ENCODE peak calls at places on chromosomes 7 and 10, in five cellular contexts. Q is A549, K is endothelial cell of umbilical vein, C is K562, F is GM12878. U is an unnamed sample.

GRCh38 chr7:158829342-158830210 is at the start of gene ESYT2:
- DNase-seq in Q (peak; percentile 91), F (peak; percentile 82), K (peak; percentile 97), C (peak; percentile 99), U (peak; percentile 99)

GRCh38 chr10:118870467-118871243 is 115.9 kb upstream of the CACUL1 start:
- DNase-seq in K (peak; percentile 70), C (no peak), F (no peak), Q (peak; percentile 36), U (peak; percentile 93)

GRCh38 chr7:77199008-77199966 is at the start of gene FGL2:
- DNase-seq in Q (no peak), F (no peak), K (no peak), C (no peak), U (peak; percentile 71)

GRCh38 chr10:21336476-21337170 is 188.9 kb downstream of the SKIDA1 start:
- DNase-seq in C (peak; percentile 67), K (peak; percentile 93), F (no peak), Q (peak; percentile 86), U (peak; percentile 52)

GRCh38 chr7:132097550-132098134 is 478.6 kb downstream of the PLXNA4 start:
- DNase-seq in C (no peak), Q (no peak), K (no peak), F (no peak), U (no peak)

GRCh38 chr10:5953676-5954075 is 23.7 kb downstream of the IL15RA start:
- DNase-seq in C (no peak), Q (no peak), K (no peak), F (no peak), U (no peak)

GRCh38 chr7:31043035-31043434 is 9.1 kb upstream of the ADCYAP1R1 start:
- DNase-seq in F (no peak), C (no peak), Q (no peak), K (no peak), U (no peak)

GRCh38 chr10:110013615-110014293 is 6.0 kb downstream of the ADD3 start:
- DNase-seq in K (no peak), F (no peak), Q (no peak), C (no peak), U (peak; percentile 49)

GRCh38 chr10:65501259-65501658 is 1424.6 kb upstream of the LRRTM3 start:
- DNase-seq in K (no peak), C (no peak), F (peak; percentile 48), Q (peak; percentile 2), U (no peak)

GRCh38 chr10:124243702-124244121 is 150.3 kb upstream of the CHST15 start:
- DNase-seq in C (no peak), Q (no peak), K (no peak), F (no peak), U (no peak)

GRCh38 chr10:116211682-116212081 is 61.3 kb downstream of the GFRA1 start:
- DNase-seq in Q (no peak), F (no peak), C (no peak), K (no peak), U (no peak)

DNA sequence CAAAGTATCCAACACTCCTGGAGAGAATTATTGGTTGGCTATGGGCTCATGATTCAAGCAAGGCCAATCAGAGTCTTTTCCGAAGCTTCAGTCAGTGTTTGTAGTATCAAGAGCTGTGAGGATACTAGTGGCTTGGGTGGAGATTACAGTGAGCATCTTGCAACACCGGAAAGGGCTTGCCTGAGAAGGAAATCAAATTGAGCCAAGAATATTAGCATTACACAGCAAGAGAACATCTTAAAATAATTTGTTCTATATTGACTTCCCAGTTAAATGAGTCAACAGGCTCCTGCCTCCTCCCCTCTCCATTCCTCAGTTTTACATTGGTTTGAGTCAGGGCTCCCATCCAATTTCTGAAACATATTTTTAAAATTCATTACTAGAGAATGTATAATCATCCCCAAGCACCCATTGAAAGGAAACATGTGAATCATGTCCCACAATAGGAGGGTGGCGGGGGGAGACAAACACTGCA is 127.4 kb downstream of the ELAPOR2 start:
- DNase-seq in K (peak; percentile 77), C (no peak), Q (no peak), F (no peak), U (peak; percentile 20)
- TF ChIP-seq MYC in K (no peak), C (no peak), Q (no peak), F (no peak), U (no peak)

GRCh38 chr7:26291699-26292538 is at the start of gene SNX10:
- DNase-seq in C (peak; percentile 77), Q (peak; percentile 50), F (no peak), K (no peak), U (peak; percentile 91)
- TF ChIP-seq POLR2A in C (peak; percentile 61), Q (peak; percentile 39), F (peak; percentile 66), K (no peak), U (peak; percentile 50)

DNA sequence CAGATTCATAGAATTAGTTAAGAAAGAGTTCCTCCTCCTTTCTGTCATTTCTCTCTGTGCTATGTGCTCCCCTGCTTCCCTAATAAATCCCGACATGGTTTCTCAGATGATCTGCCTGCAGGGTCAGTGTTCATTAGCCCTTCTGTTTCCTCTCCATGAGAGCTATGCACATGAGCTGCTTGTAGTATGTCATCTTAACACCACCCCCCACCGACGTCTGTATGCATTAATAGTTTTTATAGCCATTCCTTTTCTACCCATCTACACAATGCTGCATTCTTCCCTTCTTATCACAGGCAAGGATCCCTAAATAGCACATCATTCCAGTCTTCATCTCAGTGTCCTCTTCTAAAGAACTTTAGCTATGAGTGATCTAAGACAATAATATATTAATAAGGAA is 809.1 kb downstream of the ANKRD7 start:
- DNase-seq in C (no peak), Q (no peak), K (no peak), F (no peak), U (no peak)
- TF ChIP-seq MAX in C (no peak), Q (no peak), K (no peak), F (no peak), U (no peak)

GRCh38 chr10:113111900-113112853 is 162.1 kb downstream of the TCF7L2 start:
- DNase-seq in K (no peak), Q (no peak), C (no peak), F (no peak), U (no peak)
- TF ChIP-seq MYC in K (no peak), Q (no peak), C (no peak), F (no peak), U (no peak)

DNA sequence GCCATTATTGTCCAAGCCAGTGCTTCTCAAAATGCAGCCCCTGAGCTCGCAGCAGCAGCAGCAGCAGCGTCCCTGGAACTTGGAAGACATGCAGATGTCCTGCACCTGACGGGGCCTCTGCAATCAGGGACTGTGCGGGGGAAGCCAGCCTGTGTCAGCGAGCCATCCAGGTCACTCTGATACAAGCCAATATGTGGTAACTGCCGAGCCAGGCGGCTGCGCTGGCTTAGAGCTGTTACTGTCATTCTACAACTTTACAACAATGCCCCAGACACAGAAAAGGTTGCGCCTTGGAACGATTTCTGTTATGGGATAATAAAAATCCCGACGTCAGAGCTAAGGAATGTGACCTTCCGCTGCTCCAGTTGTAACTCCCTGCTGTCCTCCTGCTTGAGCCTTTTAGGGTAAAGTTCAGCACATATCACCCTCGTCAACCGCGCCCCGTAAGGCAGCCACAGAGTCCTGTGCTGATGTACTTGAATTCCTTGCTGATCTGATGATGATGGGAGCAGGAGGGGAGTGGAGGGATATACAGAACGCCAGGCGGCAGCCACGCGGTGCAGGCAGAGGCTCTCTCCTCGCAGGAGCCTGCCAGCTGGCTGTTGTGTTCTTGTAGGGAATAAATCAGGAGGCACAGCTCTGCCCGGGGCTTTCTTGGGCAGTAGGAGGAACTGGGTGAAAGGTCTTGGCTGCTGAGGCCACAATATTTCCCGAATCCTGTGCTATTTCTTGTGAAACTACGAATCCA is 20.0 kb upstream of the CRYGN start:
- DNase-seq in K (peak; percentile 86), C (no peak), Q (peak; percentile 61), F (no peak), U (no peak)
- TF ChIP-seq POLR2A in K (no peak), C (no peak), Q (no peak), F (no peak), U (no peak)

GRCh38 chr10:122368502-122369254 is 5.8 kb upstream of the PLEKHA1 start:
- DNase-seq in F (no peak), C (no peak), K (peak; percentile 77), Q (no peak), U (no peak)
- TF ChIP-seq MAX in F (no peak), C (no peak), K (no peak), Q (no peak), U (no peak)

GRCh38 chr7:22597845-22598244 is 97.9 kb upstream of the STEAP1B start:
- DNase-seq in Q (no peak), F (no peak), C (no peak), K (peak; percentile 75), U (no peak)
- TF ChIP-seq MYC in Q (no peak), F (no peak), C (no peak), K (no peak), U (no peak)

GRCh38 chr7:87628780-87629569 is 777 bp downstream of the RUNDC3B start:
- DNase-seq in K (peak; percentile 13), C (no peak), Q (no peak), F (no peak), U (no peak)
- TF ChIP-seq POLR2A in K (no peak), C (no peak), Q (no peak), F (no peak), U (no peak)

DNA sequence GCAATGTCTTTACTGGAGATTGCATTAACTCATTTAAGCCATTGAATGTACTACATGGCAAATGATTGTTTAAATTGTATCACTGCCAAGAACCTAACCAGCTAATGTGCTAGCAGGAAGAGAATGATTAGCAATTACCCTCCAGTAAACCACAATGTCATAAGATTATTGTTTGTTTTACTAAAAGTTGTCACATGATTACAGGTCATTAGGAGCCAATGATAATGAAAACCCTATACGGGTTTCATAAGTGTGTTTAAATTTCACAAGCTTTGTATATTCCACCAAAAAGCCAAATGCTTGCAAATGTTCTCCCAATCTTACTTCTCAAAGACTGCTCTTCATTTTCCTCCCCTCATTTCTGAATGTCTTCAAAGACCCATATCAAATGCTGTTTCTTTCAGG is 76.5 kb upstream of the PPP1R3C start:
- DNase-seq in K (peak; percentile 56), F (no peak), Q (no peak), C (no peak), U (no peak)
- TF ChIP-seq MAX in K (no peak), F (no peak), Q (no peak), C (no peak), U (no peak)

DNA sequence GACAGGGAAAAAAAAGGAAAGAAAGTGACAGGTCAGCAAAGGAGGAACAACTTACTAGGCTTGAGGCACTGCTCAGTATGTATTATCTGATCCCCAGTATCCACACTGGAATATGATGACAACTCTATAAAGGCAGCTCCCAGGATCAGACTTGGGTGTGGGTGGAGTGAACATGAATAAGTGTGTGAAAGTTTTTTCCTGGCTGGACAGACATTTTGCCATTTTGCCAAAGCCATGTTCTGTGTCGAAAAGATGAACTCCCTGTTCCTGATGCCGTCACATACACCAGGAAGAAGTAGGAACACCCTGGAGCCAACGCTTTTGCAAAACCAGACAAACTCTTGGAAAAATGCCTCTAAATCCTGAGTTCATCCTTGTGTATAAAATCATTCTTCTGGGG is 143.2 kb upstream of the MEOX2 start:
- DNase-seq in Q (no peak), K (no peak), C (no peak), F (no peak), U (no peak)
- TF ChIP-seq MYC in Q (no peak), K (no peak), C (no peak), F (no peak), U (no peak)